ENCODE peak calls at places on chromosomes 2 and 18, in seven cellular contexts. Y is NAMALWA, S is MV-4-11, T is GM13977, H is uterus, C is G401, W is GM13976. Q is an unnamed sample.

GRCh38 chr2:224084266-224084892 is 45.3 kb upstream of the SERPINE2 start:
- DNase-seq in C (no peak), T (no peak), Y (peak; percentile 35), W (no peak), S (no peak), H (no peak), Q (no peak)

GRCh38 chr2:75012080-75012479 is 53.6 kb downstream of the POLE4 start:
- DNase-seq in S (no peak), Y (no peak), T (no peak), H (no peak), W (no peak), C (no peak), Q (no peak)

GRCh38 chr2:70087703-70088507 is 628 bp downstream of the PCBP1 start:
- DNase-seq in W (no peak), Y (peak; percentile 47), C (peak; percentile 59), H (peak; percentile 43), S (peak; percentile 11), T (peak; percentile 38), Q (no peak)

GRCh38 chr2:215542690-215543089 is 106.8 kb upstream of the FN1 start:
- DNase-seq in C (no peak), T (no peak), Y (no peak), H (no peak), S (no peak), W (no peak), Q (no peak)

GRCh38 chr2:180010701-180011100 is 3.6 kb upstream of the CWC22 start:
- DNase-seq in Y (no peak), H (no peak), S (peak; percentile 23), C (no peak), W (no peak), T (no peak), Q (no peak)

GRCh38 chr2:10550206-10551001 is 102.3 kb upstream of the ODC1 start:
- DNase-seq in S (no peak), W (no peak), T (no peak), C (no peak), H (peak; percentile 56), Y (no peak), Q (no peak)

GRCh38 chr18:49839012-49839411 is 25.7 kb upstream of the ACAA2 start:
- DNase-seq in C (no peak), Y (no peak), T (no peak), W (no peak), S (no peak), H (no peak), Q (no peak)

GRCh38 chr2:128628996-128629395 is 310.3 kb upstream of the HS6ST1 start:
- DNase-seq in C (no peak), T (no peak), W (no peak), Y (no peak), S (no peak), H (no peak), Q (no peak)

GRCh38 chr2:239874636-239875356 is 150.3 kb downstream of the NDUFA10 start:
- DNase-seq in H (no peak), S (no peak), T (no peak), W (peak; percentile 10), C (no peak), Y (no peak), Q (no peak)

GRCh38 chr18:79923896-79924585 is 27.4 kb downstream of the SLC66A2 start:
- DNase-seq in H (peak; percentile 6), C (no peak), Y (no peak), T (no peak), W (no peak), S (no peak), Q (no peak)

Q was measured in NCI-H2081.